ENCODE peak calls at places on chromosomes 12 and 14, in nine cellular contexts. A is GM20000; Y is glutamatergic neuron; E is HFFc6; L is T47D; C is PC-3; S is GM04504; M is ELR; I is stimulated activated CD4-positive, alpha-beta T cell treated with anti-CD3 and anti-CD28 coated beads, TNF-alpha, amount 100 ng/mL, for 1 hour. H is an unnamed sample.

GRCh38 chr12:64672925-64673409 is 62.7 kb downstream of the RASSF3 start:
- DNase-seq in A (no peak), Y (peak), E (no peak), L (no peak), C (peak), S (no peak), M (peak), I (no peak), H (peak)

GRCh38 chr12:65536876-65537661 is 258.6 kb downstream of the MSRB3 start:
- DNase-seq in A (no peak), Y (no peak), E (peak), L (no peak), C (peak), S (peak), M (peak), I (no peak), H (peak)

GRCh38 chr12:23185346-23185745 is 560.4 kb downstream of the ETNK1 start:
- DNase-seq in A (no peak), Y (no peak), E (no peak), L (no peak), C (no peak), S (no peak), M (no peak), I (no peak), H (no peak)

GRCh38 chr12:112087851-112088250 is 20.7 kb downstream of the NAA25 start:
- DNase-seq in A (no peak), Y (no peak), E (no peak), L (no peak), C (no peak), S (no peak), M (no peak), I (no peak), H (no peak)

GRCh38 chr14:69093551-69094421 is 59.1 kb downstream of the DCAF5 start:
- DNase-seq in A (no peak), Y (no peak), E (peak), L (no peak), C (peak), S (no peak), M (peak), I (no peak), H (no peak)

GRCh38 chr14:78253986-78254385 is 83.8 kb downstream of the NRXN3 start:
- DNase-seq in A (no peak), Y (no peak), E (peak), L (no peak), C (peak), S (no peak), M (peak), I (no peak), H (no peak)

GRCh38 chr12:113774526-113774925 is 191.6 kb downstream of the RBM19 start:
- DNase-seq in A (no peak), Y (no peak), E (no peak), L (no peak), C (no peak), S (no peak), M (no peak), I (no peak), H (no peak)

GRCh38 chr14:76023757-76024156 is 38.2 kb downstream of the IFT43 start:
- DNase-seq in A (no peak), Y (no peak), E (no peak), L (no peak), C (no peak), S (no peak), M (no peak), I (no peak), H (no peak)

GRCh38 chr12:18750087-18750486 is 12.2 kb downstream of the CAPZA3 start:
- DNase-seq in A (no peak), Y (no peak), E (no peak), L (no peak), C (peak), S (peak), M (peak), I (no peak), H (no peak)

GRCh38 chr12:6684609-6685008 is 4.6 kb downstream of the ZNF384 start:
- DNase-seq in A (peak), Y (peak), E (no peak), L (no peak), C (peak), S (no peak), M (peak), I (no peak), H (peak)

GRCh38 chr12:19665105-19665900 is 226.0 kb downstream of the AEBP2 start:
- DNase-seq in A (no peak), Y (no peak), E (no peak), L (no peak), C (no peak), S (no peak), M (no peak), I (no peak), H (no peak)

GRCh38 chr12:65082411-65082810 is 38.7 kb downstream of the WIF1 start:
- DNase-seq in A (no peak), Y (no peak), E (no peak), L (no peak), C (no peak), S (no peak), M (no peak), I (no peak), H (no peak)

GRCh38 chr14:68779761-68780323 is 13.0 kb downstream of the ZFP36L1 start:
- DNase-seq in A (no peak), Y (no peak), E (peak), L (no peak), C (peak), S (peak), M (peak), I (no peak), H (peak)

GRCh38 chr14:92539875-92540274 is 26.3 kb downstream of the RIN3 start:
- DNase-seq in A (no peak), Y (no peak), E (no peak), L (no peak), C (no peak), S (peak), M (no peak), I (no peak), H (no peak)

GRCh38 chr14:83548061-83548839 is 1981.7 kb upstream of the FLRT2 start:
- DNase-seq in A (no peak), Y (no peak), E (peak), L (peak), C (peak), S (peak), M (peak), I (no peak), H (no peak)

GRCh38 chr12:115872919-115873357 is 404.6 kb downstream of the MED13L start:
- DNase-seq in A (no peak), Y (no peak), E (no peak), L (peak), C (peak), S (no peak), M (no peak), I (no peak), H (peak)

GRCh38 chr12:98895086-98895651 is 250.1 kb downstream of the APAF1 start:
- DNase-seq in A (no peak), Y (peak), E (no peak), L (no peak), C (no peak), S (no peak), M (no peak), I (no peak), H (no peak)

GRCh38 chr14:103861413-103862392 is 14.3 kb upstream of the PPP1R13B start:
- DNase-seq in A (no peak), Y (no peak), E (no peak), L (no peak), C (no peak), S (no peak), M (no peak), I (no peak), H (no peak)